ENCODE peak calls at places on chromosome 1, in ten cellular contexts. N is left lung; C is RWPE1; T is iPS DF 6.9; Q is effector memory CD4-positive, alpha-beta T cell; H is SK-N-SH; Y is transverse colon; G is colonic mucosa; O is heart right ventricle; D is body of pancreas. S is an unnamed sample.

GRCh38 chr1:50661626-50662025 is 238.4 kb upstream of the DMRTA2 start:
- DNase-seq in C (no peak), O (no peak), G (no peak), Q (no peak), Y (no peak), N (no peak), H (no peak), D (no peak), T (no peak), S (no peak)

GRCh38 chr1:43206721-43207228 is 34.6 kb downstream of the CFAP57 start:
- DNase-seq in O (peak; percentile 23), N (peak; percentile 44), G (no peak), Q (no peak), Y (no peak), T (peak; percentile 54), D (peak; percentile 33), H (no peak), C (peak; percentile 92), S (peak; percentile 66)

GRCh38 chr1:98336472-98337118 is 324.9 kb upstream of the SNX7 start:
- DNase-seq in T (no peak), G (no peak), D (peak; percentile 34), O (no peak), H (no peak), C (no peak), Q (no peak), N (no peak), Y (peak; percentile 14), S (no peak)

GRCh38 chr1:244048566-244049141 is 2.4 kb upstream of the ZBTB18 start:
- DNase-seq in C (peak; percentile 14), G (no peak), N (no peak), Q (no peak), Y (no peak), O (no peak), T (no peak), H (no peak), D (no peak), S (no peak)

GRCh38 chr1:184970691-184971161 is 3.6 kb downstream of the NIBAN1 start:
- DNase-seq in N (no peak), C (no peak), H (no peak), G (no peak), D (no peak), O (no peak), T (no peak), Q (no peak), Y (no peak), S (no peak)

GRCh38 chr1:160637821-160638539 is 8.9 kb downstream of the SLAMF1 start:
- DNase-seq in O (no peak), N (no peak), Q (peak; percentile 39), H (no peak), C (no peak), Y (no peak), G (no peak), T (no peak), D (no peak), S (no peak)

GRCh38 chr1:51234721-51235425 is 1.2 kb upstream of the RNF11 start:
- DNase-seq in D (peak; percentile 72), O (peak; percentile 44), G (peak; percentile 73), C (no peak), T (no peak), H (peak; percentile 55), N (peak; percentile 73), Y (peak; percentile 86), Q (no peak), S (no peak)

GRCh38 chr1:229869687-229870086 is 197.4 kb upstream of the GALNT2 start:
- DNase-seq in Y (no peak), Q (no peak), C (no peak), H (no peak), O (no peak), D (no peak), N (no peak), T (no peak), G (no peak), S (no peak)

GRCh38 chr1:1364266-1364665 is 5.9 kb upstream of the MXRA8 start:
- DNase-seq in T (no peak), G (peak; percentile 20), Q (no peak), O (no peak), C (no peak), Y (no peak), D (no peak), H (no peak), N (no peak), S (no peak)

GRCh38 chr1:25760871-25761270 is 39.1 kb upstream of the SELENON start:
- DNase-seq in C (no peak), G (no peak), T (no peak), Q (no peak), O (no peak), H (no peak), D (no peak), Y (no peak), N (no peak), S (no peak)

GRCh38 chr1:3652538-3653285 is 396 bp downstream of the TP73 start:
- DNase-seq in O (no peak), Q (no peak), C (no peak), Y (no peak), H (peak; percentile 76), D (no peak), G (no peak), T (no peak), N (no peak), S (no peak)

GRCh38 chr1:220462756-220463155 is 65.2 kb upstream of the MARK1 start:
- DNase-seq in H (peak; percentile 40), C (no peak), Y (peak; percentile 14), G (no peak), D (no peak), T (no peak), O (no peak), Q (no peak), N (no peak), S (no peak)

GRCh38 chr1:152878042-152878441 is at the start of gene SMCP:
- DNase-seq in Y (no peak), H (no peak), N (no peak), T (peak; percentile 22), O (no peak), C (no peak), D (no peak), G (no peak), Q (no peak), S (no peak)

GRCh38 chr1:222124602-222125001 is 382.7 kb upstream of the DUSP10 start:
- DNase-seq in H (no peak), G (no peak), Y (no peak), Q (no peak), O (no peak), N (no peak), C (no peak), D (no peak), T (peak; percentile 16), S (no peak)

GRCh38 chr1:52952112-52952511 is 25.0 kb downstream of the SCP2 start:
- DNase-seq in O (no peak), Q (no peak), H (no peak), Y (no peak), G (no peak), T (no peak), C (no peak), D (no peak), N (no peak), S (no peak)

GRCh38 chr1:5910666-5911065 is 81.6 kb downstream of the NPHP4 start:
- DNase-seq in H (no peak), O (no peak), D (no peak), Y (no peak), T (no peak), G (no peak), C (no peak), Q (no peak), N (peak; percentile 11), S (no peak)

GRCh38 chr1:209797978-209798639 is 7.8 kb downstream of the IRF6 start:
- DNase-seq in Y (no peak), O (no peak), H (no peak), D (no peak), N (no peak), T (no peak), Q (no peak), G (no peak), C (no peak), S (no peak)

GRCh38 chr1:237736372-237737029 is 154.2 kb downstream of the ZP4 start:
- DNase-seq in Y (no peak), C (peak; percentile 27), D (no peak), Q (no peak), G (no peak), N (no peak), O (no peak), H (peak; percentile 14), T (peak; percentile 11), S (peak; percentile 13)

GRCh38 chr1:227560814-227561213 is 2.5 kb upstream of the ZNF678 start:
- DNase-seq in T (no peak), N (no peak), G (no peak), Y (no peak), D (no peak), Q (no peak), O (no peak), C (no peak), H (no peak), S (no peak)

GRCh38 chr1:41358152-41358937 is 2.9 kb upstream of the FOXO6 start:
- DNase-seq in C (no peak), Y (no peak), T (no peak), O (peak; percentile 72), H (no peak), N (no peak), G (no peak), Q (no peak), D (no peak), S (no peak)
- H3K27ac ChIP-seq in C (peak overlapping the region; percentile 96), Y (peak overlapping the region; percentile 72), T (no peak overlapping the region), O (peak overlapping the region; percentile 78), H (no peak overlapping the region), N (no peak overlapping the region), G (no peak overlapping the region), Q (no peak overlapping the region), D (no peak overlapping the region), S (no peak overlapping the region)

GRCh38 chr1:234908571-234908970 is 220.1 kb downstream of the TOMM20 start:
- DNase-seq in C (no peak), O (no peak), T (no peak), N (no peak), G (no peak), D (no peak), Q (no peak), Y (no peak), H (no peak), S (no peak)
- H3K27ac ChIP-seq in C (no peak overlapping the region), O (peak overlapping the region; percentile 80), T (no peak overlapping the region), N (peak overlapping the region; percentile 48), G (peak overlapping the region; percentile 15), D (peak overlapping the region; percentile 71), Q (no peak overlapping the region), Y (peak overlapping the region; percentile 65), H (peak overlapping the region; percentile 12), S (no peak overlapping the region)

DNA sequence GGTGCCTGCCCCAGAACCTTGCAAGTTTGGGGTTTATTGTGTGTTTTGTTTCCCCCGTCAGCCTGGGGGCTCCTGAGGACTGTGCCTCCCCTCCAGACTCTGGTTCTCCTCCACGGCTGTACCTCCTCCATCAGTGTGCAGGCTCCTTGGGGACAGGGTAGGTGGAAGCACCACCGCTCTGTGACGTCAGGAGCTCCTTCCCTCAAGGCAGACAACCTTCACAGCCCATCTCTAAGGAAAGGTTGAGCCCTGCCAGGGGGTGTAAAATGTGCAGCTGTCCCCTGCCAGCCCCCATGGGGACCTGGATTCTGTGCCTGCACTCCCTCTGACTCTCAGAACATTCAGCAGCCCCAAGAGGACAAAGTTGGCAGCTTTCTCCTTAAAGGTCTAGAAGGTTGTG is 465 bp upstream of the HSPB7 start:
- DNase-seq in D (no peak), N (no peak), C (no peak), G (no peak), O (no peak), Q (no peak), Y (no peak), T (no peak), H (no peak), S (no peak)
- H3K27ac ChIP-seq in D (peak overlapping the region; percentile 51), N (peak overlapping the region; percentile 18), C (peak overlapping the region; percentile 25), G (peak overlapping the region; percentile 46), O (peak overlapping the region; percentile 97), Q (no peak overlapping the region), Y (peak overlapping the region; percentile 90), T (no peak overlapping the region), H (no peak overlapping the region), S (no peak overlapping the region)

GRCh38 chr1:156151093-156151688 is 2.2 kb upstream of the SEMA4A start:
- DNase-seq in Y (peak; percentile 43), H (no peak), G (no peak), N (no peak), O (no peak), T (no peak), C (no peak), Q (no peak), D (peak; percentile 32), S (no peak)
- H3K27ac ChIP-seq in Y (no peak overlapping the region), H (no peak overlapping the region), G (no peak overlapping the region), N (no peak overlapping the region), O (no peak overlapping the region), T (no peak overlapping the region), C (peak overlapping the region; percentile 40), Q (no peak overlapping the region), D (no peak overlapping the region), S (no peak overlapping the region)

S was measured in A549.